ENCODE peak calls at places on chromosomes 13 and 19, in ten cellular contexts. One of them, this sample, is unnamed.

GRCh38 chr13:93146584-93147292 is 79.9 kb upstream of the GPC6 start:
- DNase-seq in HL-60: no peak
- DNase-seq in left ventricle myocardium inferior: no peak
- DNase-seq in psoas muscle: no peak
- DNase-seq in ovary: no peak
- DNase-seq in heart right ventricle: no peak
- DNase-seq in tibial nerve: no peak
- DNase-seq in glutamatergic neuron: no peak
- DNase-seq in MCF 10A: peak
- DNase-seq in CD8-positive, alpha-beta T cell: no peak
- DNase-seq in this sample: no peak

GRCh38 chr13:75016225-75016624 is 465.7 kb downstream of the TBC1D4 start:
- DNase-seq in HL-60: no peak
- DNase-seq in left ventricle myocardium inferior: no peak
- DNase-seq in psoas muscle: no peak
- DNase-seq in ovary: no peak
- DNase-seq in heart right ventricle: no peak
- DNase-seq in tibial nerve: no peak
- DNase-seq in glutamatergic neuron: no peak
- DNase-seq in MCF 10A: no peak
- DNase-seq in CD8-positive, alpha-beta T cell: no peak
- DNase-seq in this sample: no peak

GRCh38 chr19:13152854-13153626 is 2.8 kb downstream of the IER2 start:
- DNase-seq in HL-60: peak
- DNase-seq in left ventricle myocardium inferior: peak
- DNase-seq in psoas muscle: peak
- DNase-seq in ovary: peak
- DNase-seq in heart right ventricle: peak
- DNase-seq in tibial nerve: peak
- DNase-seq in glutamatergic neuron: peak
- DNase-seq in MCF 10A: peak
- DNase-seq in CD8-positive, alpha-beta T cell: peak
- DNase-seq in this sample: peak

GRCh38 chr19:6076675-6077463 is 33.4 kb downstream of the RFX2 start:
- DNase-seq in HL-60: peak
- DNase-seq in left ventricle myocardium inferior: no peak
- DNase-seq in psoas muscle: no peak
- DNase-seq in ovary: no peak
- DNase-seq in heart right ventricle: no peak
- DNase-seq in tibial nerve: no peak
- DNase-seq in glutamatergic neuron: no peak
- DNase-seq in MCF 10A: peak
- DNase-seq in CD8-positive, alpha-beta T cell: no peak
- DNase-seq in this sample: no peak

GRCh38 chr13:37618554-37618953 is 20.0 kb upstream of the POSTN start:
- DNase-seq in HL-60: no peak
- DNase-seq in left ventricle myocardium inferior: no peak
- DNase-seq in psoas muscle: no peak
- DNase-seq in ovary: no peak
- DNase-seq in heart right ventricle: no peak
- DNase-seq in tibial nerve: no peak
- DNase-seq in glutamatergic neuron: no peak
- DNase-seq in MCF 10A: peak
- DNase-seq in CD8-positive, alpha-beta T cell: no peak
- DNase-seq in this sample: no peak

GRCh38 chr13:106318941-106319411 is 216.5 kb downstream of the EFNB2 start:
- DNase-seq in HL-60: no peak
- DNase-seq in left ventricle myocardium inferior: no peak
- DNase-seq in psoas muscle: no peak
- DNase-seq in ovary: no peak
- DNase-seq in heart right ventricle: no peak
- DNase-seq in tibial nerve: no peak
- DNase-seq in glutamatergic neuron: no peak
- DNase-seq in MCF 10A: peak
- DNase-seq in CD8-positive, alpha-beta T cell: no peak
- DNase-seq in this sample: no peak

GRCh38 chr19:31810536-31811109 is 461.4 kb upstream of the TSHZ3 start:
- DNase-seq in HL-60: no peak
- DNase-seq in left ventricle myocardium inferior: no peak
- DNase-seq in psoas muscle: no peak
- DNase-seq in ovary: no peak
- DNase-seq in heart right ventricle: no peak
- DNase-seq in tibial nerve: no peak
- DNase-seq in glutamatergic neuron: no peak
- DNase-seq in MCF 10A: no peak
- DNase-seq in CD8-positive, alpha-beta T cell: no peak
- DNase-seq in this sample: no peak

GRCh38 chr19:52665047-52665446 is 26.9 kb upstream of the ZNF83 start:
- DNase-seq in HL-60: no peak
- DNase-seq in left ventricle myocardium inferior: no peak
- DNase-seq in psoas muscle: no peak
- DNase-seq in ovary: no peak
- DNase-seq in heart right ventricle: no peak
- DNase-seq in tibial nerve: no peak
- DNase-seq in glutamatergic neuron: no peak
- DNase-seq in MCF 10A: no peak
- DNase-seq in CD8-positive, alpha-beta T cell: no peak
- DNase-seq in this sample: no peak

GRCh38 chr13:75637101-75637774 is 1.1 kb downstream of the LMO7 start:
- DNase-seq in HL-60: no peak
- DNase-seq in left ventricle myocardium inferior: no peak
- DNase-seq in psoas muscle: no peak
- DNase-seq in ovary: no peak
- DNase-seq in heart right ventricle: no peak
- DNase-seq in tibial nerve: no peak
- DNase-seq in glutamatergic neuron: no peak
- DNase-seq in MCF 10A: no peak
- DNase-seq in CD8-positive, alpha-beta T cell: no peak
- DNase-seq in this sample: no peak

GRCh38 chr19:1401138-1401888 is at the start of gene GAMT:
- DNase-seq in HL-60: no peak
- DNase-seq in left ventricle myocardium inferior: peak
- DNase-seq in psoas muscle: no peak
- DNase-seq in ovary: no peak
- DNase-seq in heart right ventricle: peak
- DNase-seq in tibial nerve: no peak
- DNase-seq in glutamatergic neuron: peak
- DNase-seq in MCF 10A: no peak
- DNase-seq in CD8-positive, alpha-beta T cell: peak
- DNase-seq in this sample: peak
- TF ChIP-seq CTCF in HL-60: no peak
- TF ChIP-seq CTCF in left ventricle myocardium inferior: peak
- TF ChIP-seq CTCF in psoas muscle: peak
- TF ChIP-seq CTCF in ovary: peak
- TF ChIP-seq CTCF in heart right ventricle: peak
- TF ChIP-seq CTCF in tibial nerve: peak
- TF ChIP-seq CTCF in glutamatergic neuron: no peak
- TF ChIP-seq CTCF in MCF 10A: peak
- TF ChIP-seq CTCF in CD8-positive, alpha-beta T cell: peak
- TF ChIP-seq CTCF in this sample: peak

GRCh38 chr13:111528513-111528912 is 208.1 kb downstream of the TEX29 start:
- DNase-seq in HL-60: no peak
- DNase-seq in left ventricle myocardium inferior: no peak
- DNase-seq in psoas muscle: no peak
- DNase-seq in ovary: no peak
- DNase-seq in heart right ventricle: no peak
- DNase-seq in tibial nerve: no peak
- DNase-seq in glutamatergic neuron: no peak
- DNase-seq in MCF 10A: no peak
- DNase-seq in CD8-positive, alpha-beta T cell: no peak
- DNase-seq in this sample: no peak

GRCh38 chr13:111533900-111534645 is 213.6 kb downstream of the TEX29 start:
- DNase-seq in HL-60: no peak
- DNase-seq in left ventricle myocardium inferior: no peak
- DNase-seq in psoas muscle: no peak
- DNase-seq in ovary: no peak
- DNase-seq in heart right ventricle: no peak
- DNase-seq in tibial nerve: no peak
- DNase-seq in glutamatergic neuron: no peak
- DNase-seq in MCF 10A: no peak
- DNase-seq in CD8-positive, alpha-beta T cell: no peak
- DNase-seq in this sample: no peak

GRCh38 chr13:111532111-111532510 is 211.7 kb downstream of the TEX29 start:
- DNase-seq in HL-60: no peak
- DNase-seq in left ventricle myocardium inferior: no peak
- DNase-seq in psoas muscle: no peak
- DNase-seq in ovary: no peak
- DNase-seq in heart right ventricle: no peak
- DNase-seq in tibial nerve: no peak
- DNase-seq in glutamatergic neuron: no peak
- DNase-seq in MCF 10A: no peak
- DNase-seq in CD8-positive, alpha-beta T cell: no peak
- DNase-seq in this sample: no peak

GRCh38 chr13:111530137-111530536 is 209.7 kb downstream of the TEX29 start:
- DNase-seq in HL-60: no peak
- DNase-seq in left ventricle myocardium inferior: no peak
- DNase-seq in psoas muscle: no peak
- DNase-seq in ovary: no peak
- DNase-seq in heart right ventricle: no peak
- DNase-seq in tibial nerve: no peak
- DNase-seq in glutamatergic neuron: no peak
- DNase-seq in MCF 10A: no peak
- DNase-seq in CD8-positive, alpha-beta T cell: no peak
- DNase-seq in this sample: no peak

DNA sequence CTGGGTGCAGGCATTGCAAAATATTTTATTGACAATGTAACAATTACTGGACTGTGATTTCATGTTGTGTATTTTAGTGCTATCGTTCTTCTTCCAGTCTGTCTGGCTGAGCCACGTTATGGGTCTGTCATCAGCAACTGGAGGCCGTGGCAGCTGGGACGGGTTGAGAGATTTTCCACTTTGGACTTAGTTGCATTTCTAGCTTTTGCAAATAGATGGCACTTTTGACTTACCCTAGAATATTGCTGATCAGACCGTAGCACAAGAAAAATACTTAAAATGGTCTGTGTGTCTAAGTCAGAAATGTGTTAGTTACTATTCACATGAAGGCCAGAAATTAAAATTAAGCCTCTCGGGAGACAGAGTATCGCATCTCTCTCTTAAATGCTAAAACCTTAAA is 211.1 kb downstream of the TEX29 start:
- DNase-seq in HL-60: no peak
- DNase-seq in left ventricle myocardium inferior: no peak
- DNase-seq in psoas muscle: no peak
- DNase-seq in ovary: no peak
- DNase-seq in heart right ventricle: no peak
- DNase-seq in tibial nerve: no peak
- DNase-seq in glutamatergic neuron: no peak
- DNase-seq in MCF 10A: peak
- DNase-seq in CD8-positive, alpha-beta T cell: no peak
- DNase-seq in this sample: no peak
- TF ChIP-seq CTCF in HL-60: no peak
- TF ChIP-seq CTCF in left ventricle myocardium inferior: peak
- TF ChIP-seq CTCF in psoas muscle: no peak
- TF ChIP-seq CTCF in ovary: no peak
- TF ChIP-seq CTCF in heart right ventricle: peak
- TF ChIP-seq CTCF in tibial nerve: no peak
- TF ChIP-seq CTCF in glutamatergic neuron: no peak
- TF ChIP-seq CTCF in MCF 10A: no peak
- TF ChIP-seq CTCF in CD8-positive, alpha-beta T cell: no peak
- TF ChIP-seq CTCF in this sample: no peak

GRCh38 chr19:50459638-50460037 is 16.7 kb upstream of the EMC10 start:
- DNase-seq in HL-60: no peak
- DNase-seq in left ventricle myocardium inferior: no peak
- DNase-seq in psoas muscle: no peak
- DNase-seq in ovary: no peak
- DNase-seq in heart right ventricle: no peak
- DNase-seq in tibial nerve: no peak
- DNase-seq in glutamatergic neuron: no peak
- DNase-seq in MCF 10A: no peak
- DNase-seq in CD8-positive, alpha-beta T cell: no peak
- DNase-seq in this sample: no peak

GRCh38 chr19:50461066-50461875 is 15.0 kb upstream of the EMC10 start:
- DNase-seq in HL-60: peak
- DNase-seq in left ventricle myocardium inferior: peak
- DNase-seq in psoas muscle: peak
- DNase-seq in ovary: peak
- DNase-seq in heart right ventricle: peak
- DNase-seq in tibial nerve: peak
- DNase-seq in glutamatergic neuron: peak
- DNase-seq in MCF 10A: peak
- DNase-seq in CD8-positive, alpha-beta T cell: peak
- DNase-seq in this sample: peak

GRCh38 chr19:50458396-50459066 is 17.8 kb upstream of the EMC10 start:
- DNase-seq in HL-60: no peak
- DNase-seq in left ventricle myocardium inferior: no peak
- DNase-seq in psoas muscle: no peak
- DNase-seq in ovary: no peak
- DNase-seq in heart right ventricle: no peak
- DNase-seq in tibial nerve: no peak
- DNase-seq in glutamatergic neuron: no peak
- DNase-seq in MCF 10A: no peak
- DNase-seq in CD8-positive, alpha-beta T cell: no peak
- DNase-seq in this sample: no peak

GRCh38 chr19:50459067-50459456 is 17.2 kb upstream of the EMC10 start:
- DNase-seq in HL-60: no peak
- DNase-seq in left ventricle myocardium inferior: no peak
- DNase-seq in psoas muscle: no peak
- DNase-seq in ovary: no peak
- DNase-seq in heart right ventricle: no peak
- DNase-seq in tibial nerve: no peak
- DNase-seq in glutamatergic neuron: no peak
- DNase-seq in MCF 10A: no peak
- DNase-seq in CD8-positive, alpha-beta T cell: no peak
- DNase-seq in this sample: no peak

DNA sequence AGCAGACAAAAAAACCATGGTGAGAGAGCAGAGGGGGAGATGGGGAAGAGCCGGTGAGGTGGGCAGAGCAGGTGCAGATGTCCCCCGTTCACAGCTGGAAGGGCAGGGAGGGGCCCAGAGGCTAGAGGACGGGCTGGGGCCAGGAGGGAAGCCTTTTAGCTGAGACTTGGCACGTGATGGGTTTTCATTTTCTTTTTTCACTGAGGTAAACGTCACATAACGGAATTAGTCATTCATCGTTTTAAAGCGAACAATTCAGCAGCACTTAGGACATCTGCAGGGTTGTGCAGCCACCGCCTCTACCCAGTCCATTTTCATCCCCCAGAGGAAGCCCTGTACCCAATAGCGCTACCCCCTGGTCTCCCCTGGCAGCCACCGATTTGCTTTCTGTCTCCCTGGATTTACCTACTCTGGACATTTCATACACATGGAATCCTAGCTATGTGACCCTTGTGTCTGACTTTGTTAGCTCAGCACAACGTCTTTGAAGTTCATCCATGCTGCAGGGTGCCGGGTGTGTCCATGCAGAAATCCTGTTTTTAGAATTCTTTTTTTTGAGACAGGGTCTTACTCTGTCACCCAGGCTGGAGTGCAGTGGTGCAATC is 16.0 kb upstream of the EMC10 start:
- DNase-seq in HL-60: no peak
- DNase-seq in left ventricle myocardium inferior: no peak
- DNase-seq in psoas muscle: no peak
- DNase-seq in ovary: no peak
- DNase-seq in heart right ventricle: no peak
- DNase-seq in tibial nerve: no peak
- DNase-seq in glutamatergic neuron: no peak
- DNase-seq in MCF 10A: peak
- DNase-seq in CD8-positive, alpha-beta T cell: no peak
- DNase-seq in this sample: no peak
- TF ChIP-seq CTCF in HL-60: no peak
- TF ChIP-seq CTCF in left ventricle myocardium inferior: no peak
- TF ChIP-seq CTCF in psoas muscle: no peak
- TF ChIP-seq CTCF in ovary: no peak
- TF ChIP-seq CTCF in heart right ventricle: no peak
- TF ChIP-seq CTCF in tibial nerve: no peak
- TF ChIP-seq CTCF in glutamatergic neuron: no peak
- TF ChIP-seq CTCF in MCF 10A: no peak
- TF ChIP-seq CTCF in CD8-positive, alpha-beta T cell: no peak
- TF ChIP-seq CTCF in this sample: no peak

GRCh38 chr13:46679369-46680180 is 117.4 kb downstream of the ESD start:
- DNase-seq in HL-60: no peak
- DNase-seq in left ventricle myocardium inferior: no peak
- DNase-seq in psoas muscle: no peak
- DNase-seq in ovary: peak
- DNase-seq in heart right ventricle: no peak
- DNase-seq in tibial nerve: no peak
- DNase-seq in glutamatergic neuron: no peak
- DNase-seq in MCF 10A: no peak
- DNase-seq in CD8-positive, alpha-beta T cell: peak
- DNase-seq in this sample: no peak
- TF ChIP-seq CTCF in HL-60: no peak
- TF ChIP-seq CTCF in left ventricle myocardium inferior: peak
- TF ChIP-seq CTCF in psoas muscle: no peak
- TF ChIP-seq CTCF in ovary: no peak
- TF ChIP-seq CTCF in heart right ventricle: peak
- TF ChIP-seq CTCF in tibial nerve: no peak
- TF ChIP-seq CTCF in glutamatergic neuron: no peak
- TF ChIP-seq CTCF in MCF 10A: no peak
- TF ChIP-seq CTCF in CD8-positive, alpha-beta T cell: no peak
- TF ChIP-seq CTCF in this sample: no peak